ENCODE peak calls at places on chromosomes 6 and 20, in eight cellular contexts. F is CD8-positive, alpha-beta T cell; C is activated CD4-positive, CD25-positive, alpha-beta regulatory T cell; Z is ovary; D is EL; U is NCI-H1092; L is MCF 10A; B is NCI-H345. S is an unnamed sample.

GRCh38 chr6:96499781-96500180 is 21.8 kb upstream of the UFL1 start:
- DNase-seq in U (no peak), F (peak), B (no peak), Z (no peak), L (no peak), C (peak), D (no peak), S (no peak)

GRCh38 chr6:140846518-140847277 is 1286.0 kb upstream of the GJE1 start:
- DNase-seq in D (peak), L (peak), C (no peak), F (no peak), U (no peak), B (no peak), Z (no peak), S (peak)

GRCh38 chr6:26249709-26249958 is 115.4 kb upstream of the BTN3A2 start:
- DNase-seq in D (no peak), B (peak), F (no peak), U (no peak), Z (no peak), L (no peak), C (no peak), S (peak)

GRCh38 chr6:35360349-35361138 is 18.2 kb downstream of the PPARD start:
- DNase-seq in F (no peak), C (no peak), L (peak), Z (no peak), U (no peak), D (no peak), B (no peak), S (peak)

GRCh38 chr20:5557123-5557522 is 193.1 kb upstream of the SHLD1 start:
- DNase-seq in F (peak), U (no peak), C (no peak), D (peak), B (peak), Z (no peak), L (peak), S (peak)

GRCh38 chr20:10447028-10447427 is 11.9 kb downstream of the SLX4IP start:
- DNase-seq in F (no peak), C (no peak), L (peak), B (no peak), U (no peak), D (peak), Z (no peak), S (peak)

GRCh38 chr20:61117725-61118124 is 134.3 kb upstream of the CDH4 start:
- DNase-seq in C (no peak), D (peak), B (no peak), F (no peak), Z (no peak), U (no peak), L (peak), S (no peak)

GRCh38 chr20:34112600-34113061 is 588 bp upstream of the EIF2S2 start:
- DNase-seq in L (no peak), C (no peak), Z (peak), U (peak), B (peak), D (no peak), F (no peak), S (peak)

GRCh38 chr20:59165794-59166709 is 2.4 kb downstream of the ZNF831 start:
- DNase-seq in F (no peak), C (no peak), U (no peak), D (no peak), L (no peak), B (no peak), Z (no peak), S (no peak)

GRCh38 chr6:71123051-71123450 is 165.6 kb upstream of the OGFRL1 start:
- DNase-seq in C (no peak), B (no peak), F (no peak), Z (no peak), U (no peak), D (peak), L (no peak), S (peak)

GRCh38 chr6:219641-220198 is 72.6 kb upstream of the DUSP22 start:
- DNase-seq in F (no peak), U (no peak), B (no peak), D (peak), C (no peak), L (peak), Z (peak), S (peak)

GRCh38 chr20:32535316-32535952 is 49.7 kb downstream of the NOL4L start:
- DNase-seq in L (no peak), Z (no peak), U (peak), F (no peak), B (peak), C (no peak), D (no peak), S (no peak)

GRCh38 chr6:52514514-52514913 is 62.3 kb downstream of the TRAM2 start:
- DNase-seq in U (no peak), C (no peak), B (no peak), F (no peak), D (peak), Z (no peak), L (peak), S (peak)

GRCh38 chr6:107068691-107069630 is 41.0 kb downstream of the MTRES1 start:
- DNase-seq in D (no peak), B (no peak), F (no peak), C (no peak), L (no peak), Z (no peak), U (no peak), S (no peak)

GRCh38 chr20:46990017-46990810 is 95.6 kb downstream of the EYA2 start:
- DNase-seq in L (no peak), B (no peak), D (no peak), C (no peak), U (no peak), Z (no peak), F (no peak), S (no peak)

GRCh38 chr6:168623736-168624135 is 182.8 kb downstream of the SMOC2 start:
- DNase-seq in L (no peak), Z (no peak), F (no peak), U (no peak), D (no peak), C (no peak), B (no peak), S (no peak)

GRCh38 chr20:13276945-13277582 is 56.0 kb downstream of the ISM1 start:
- DNase-seq in C (no peak), D (no peak), Z (no peak), F (no peak), B (no peak), U (no peak), L (no peak), S (no peak)

S was measured in fibroblast of pulmonary artery.